ENCODE peak calls at places on chromosome 13, in four cellular contexts. K is WTC11, Y is K562, H is HepG2. V is an unnamed sample.

GRCh38 chr13:101291647-101292515 is 124.4 kb downstream of the NALCN start:
- DNase-seq in H (no peak), Y (no peak), K (no peak), V (no peak)

GRCh38 chr13:25064396-25064795 is 31.5 kb upstream of the PABPC3 start:
- DNase-seq in H (no peak), K (no peak), Y (no peak), V (no peak)

GRCh38 chr13:24161980-24162517 is 1.5 kb downstream of the SPATA13 start:
- DNase-seq in K (no peak), Y (no peak), H (no peak), V (no peak)

GRCh38 chr13:79349011-79349410 is 57.0 kb downstream of the RBM26 start:
- DNase-seq in H (no peak), K (no peak), Y (no peak), V (no peak)

GRCh38 chr13:107192289-107192688 is 624.4 kb upstream of the ARGLU1 start:
- DNase-seq in H (peak), K (no peak), Y (no peak), V (no peak)

GRCh38 chr13:31670831-31671617 is 68.3 kb upstream of the RXFP2 start:
- DNase-seq in K (no peak), H (no peak), Y (no peak), V (no peak)

GRCh38 chr13:40984670-40985366 is 34.3 kb downstream of the ELF1 start:
- DNase-seq in K (no peak), Y (no peak), H (no peak), V (no peak)

GRCh38 chr13:55583953-55584593 is 1556.6 kb upstream of the PRR20A start:
- DNase-seq in Y (no peak), H (no peak), K (no peak), V (no peak)

GRCh38 chr13:67281476-67281875 is 51.3 kb upstream of the PCDH9 start:
- DNase-seq in Y (no peak), K (no peak), H (no peak), V (no peak)

GRCh38 chr13:79799466-79799865 is 318.5 kb downstream of the NDFIP2 start:
- DNase-seq in Y (no peak), H (no peak), K (no peak), V (no peak)

GRCh38 chr13:102814025-102814607 is 15.2 kb downstream of the BIVM start:
- DNase-seq in Y (no peak), K (no peak), H (no peak), V (no peak)

GRCh38 chr13:62613819-62614218 is 1198.2 kb upstream of the PCDH20 start:
- DNase-seq in H (no peak), K (no peak), Y (no peak), V (no peak)

GRCh38 chr13:99830931-99831330 is 140.6 kb downstream of the ZIC5 start:
- DNase-seq in Y (no peak), H (no peak), K (peak), V (peak)

GRCh38 chr13:110329258-110329657 is 22.2 kb downstream of the COL4A2 start:
- DNase-seq in Y (no peak), H (no peak), K (no peak), V (no peak)

GRCh38 chr13:95296326-95296939 is 4.8 kb downstream of the ABCC4 start:
- DNase-seq in Y (no peak), K (peak), H (peak), V (peak)

GRCh38 chr13:42174344-42175162 is 97.4 kb upstream of the AKAP11 start:
- DNase-seq in Y (peak), K (no peak), H (no peak), V (no peak)

GRCh38 chr13:80337011-80337688 is 3.8 kb downstream of the SPRY2 start:
- DNase-seq in H (no peak), K (no peak), Y (no peak), V (no peak)

DNA sequence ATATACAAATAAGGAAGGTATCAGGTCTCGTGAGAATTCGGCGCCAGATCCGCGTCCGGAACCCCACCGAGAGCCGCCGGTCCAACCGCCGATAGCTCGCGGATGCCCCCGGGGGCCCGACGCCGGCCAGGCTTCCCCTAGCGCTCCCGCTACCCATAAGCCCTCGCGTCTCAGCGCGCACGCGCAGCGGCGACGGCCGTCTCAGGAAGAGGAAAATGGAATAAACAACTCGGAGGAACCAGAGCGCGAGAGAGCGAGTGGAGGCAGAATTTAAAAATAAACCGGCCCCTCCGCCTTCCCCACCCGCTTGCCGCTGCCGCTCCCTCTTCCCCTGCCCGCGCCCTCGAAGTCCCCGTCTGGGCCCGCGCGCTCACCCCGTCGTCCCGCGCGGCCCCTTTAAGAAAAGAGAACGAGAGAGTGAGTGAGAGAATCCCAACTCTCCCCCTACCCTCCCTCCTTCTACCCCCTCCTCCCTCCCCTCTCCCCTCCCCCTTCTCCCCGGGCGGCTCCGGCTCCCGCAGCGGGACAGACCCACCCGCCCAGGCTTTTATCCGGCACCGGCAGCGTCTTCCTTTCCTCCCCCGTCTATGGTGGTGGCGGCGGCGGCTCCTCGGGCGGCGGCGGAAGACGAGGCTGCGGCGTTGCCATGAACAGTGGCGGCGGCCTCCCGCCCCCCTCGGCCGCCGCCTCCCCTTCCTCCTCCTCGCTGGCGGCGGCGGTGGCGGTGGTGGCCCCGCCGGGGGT is at the start of gene PAN3:
- DNase-seq in H (peak), K (peak), Y (peak), V (peak)
- TF ChIP-seq ELF4 in H (no peak), K (no peak), Y (no peak), V (no peak)

GRCh38 chr13:113747291-113747833 is 11.7 kb upstream of the TMEM255B start:
- DNase-seq in Y (no peak), H (no peak), K (no peak), V (no peak)

GRCh38 chr13:113745059-113745458 is 14.0 kb upstream of the TMEM255B start:
- DNase-seq in H (no peak), Y (no peak), K (no peak), V (no peak)

GRCh38 chr13:113746671-113747070 is 12.4 kb upstream of the TMEM255B start:
- DNase-seq in Y (no peak), H (no peak), K (no peak), V (no peak)

GRCh38 chr13:113744197-113745000 is 14.6 kb upstream of the TMEM255B start:
- DNase-seq in H (no peak), K (no peak), Y (no peak), V (no peak)

DNA sequence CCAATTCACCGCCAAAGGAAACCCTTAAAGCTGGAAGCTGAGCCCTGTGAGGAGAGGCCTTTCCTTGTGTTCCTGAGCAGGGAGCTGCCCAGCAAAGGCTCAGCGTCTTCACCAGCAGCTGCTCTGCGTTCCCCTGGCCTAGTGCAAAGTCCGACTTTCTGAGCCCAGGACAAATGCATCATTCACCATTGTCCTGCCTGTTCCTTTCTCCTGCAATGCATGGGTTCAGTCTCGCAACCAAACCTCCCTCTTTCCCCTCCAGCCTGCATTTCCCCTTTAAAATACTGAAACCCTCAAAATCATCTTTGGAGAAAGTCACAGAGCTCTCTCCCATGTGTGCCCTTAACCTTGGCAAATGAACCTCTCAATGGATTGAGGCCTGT is 12.9 kb upstream of the TMEM255B start:
- DNase-seq in K (no peak), Y (no peak), H (peak), V (no peak)
- TF ChIP-seq SP1 in K (no peak), Y (no peak), H (no peak), V (no peak)

GRCh38 chr13:20274466-20274865 is 42.3 kb upstream of the GJB6 start:
- DNase-seq in K (no peak), Y (no peak), H (no peak), V (no peak)
- TF ChIP-seq ELF4 in K (no peak), Y (no peak), H (no peak), V (no peak)

GRCh38 chr13:76848596-76848995 is 37.6 kb downstream of the KCTD12 start:
- DNase-seq in Y (no peak), H (no peak), K (no peak), V (no peak)
- TF ChIP-seq SP1 in Y (no peak), H (no peak), K (no peak), V (no peak)

GRCh38 chr13:91042870-91043269 is 304.6 kb upstream of the MIR17HG start:
- DNase-seq in K (no peak), H (no peak), Y (no peak), V (no peak)

GRCh38 chr13:91046715-91047327 is 300.7 kb upstream of the MIR17HG start:
- DNase-seq in K (no peak), Y (no peak), H (no peak), V (peak)

DNA sequence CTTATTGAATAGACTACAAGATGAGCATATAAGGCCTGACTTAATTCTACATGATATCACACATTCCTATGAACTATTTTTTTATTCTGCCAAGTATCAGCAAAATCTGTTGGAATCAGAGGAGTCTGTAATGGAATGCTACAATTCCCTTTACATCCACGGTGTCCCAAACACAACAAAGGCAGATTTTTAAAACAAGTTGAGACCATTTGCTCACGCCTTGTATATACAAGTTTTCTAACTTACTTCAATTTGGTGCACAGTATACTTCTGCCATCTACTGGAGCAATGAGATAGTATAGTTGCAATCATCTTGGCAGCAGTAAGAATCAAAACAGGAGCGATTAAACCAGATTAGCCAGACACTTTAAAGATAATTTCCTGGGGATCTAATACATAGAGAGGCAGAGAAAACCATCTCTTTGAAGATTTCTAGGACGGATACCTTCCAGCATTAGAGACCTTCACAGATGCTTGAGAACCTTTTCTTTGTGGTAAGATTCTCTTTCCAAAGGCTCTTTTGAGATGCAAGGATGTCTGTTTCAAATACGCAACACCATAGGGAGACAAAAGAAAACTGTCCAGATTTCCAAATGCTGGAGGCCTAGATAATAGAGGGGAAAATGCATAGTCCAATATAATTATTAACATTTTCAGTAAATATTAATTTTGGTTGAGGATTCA is 302.0 kb upstream of the MIR17HG start:
- DNase-seq in H (no peak), Y (peak), K (no peak), V (peak)
- TF ChIP-seq ELF4 in H (no peak), Y (no peak), K (no peak), V (no peak)

GRCh38 chr13:38538412-38538811 is 148.5 kb upstream of the FREM2 start:
- DNase-seq in Y (no peak), H (no peak), K (no peak), V (no peak)

GRCh38 chr13:38537026-38537425 is 149.9 kb upstream of the FREM2 start:
- DNase-seq in H (no peak), K (no peak), Y (no peak), V (no peak)

GRCh38 chr13:38539632-38540031 is 147.2 kb upstream of the FREM2 start:
- DNase-seq in Y (no peak), K (no peak), H (no peak), V (no peak)

GRCh38 chr13:38530492-38530891 is 156.4 kb upstream of the FREM2 start:
- DNase-seq in K (no peak), H (no peak), Y (no peak), V (no peak)

GRCh38 chr13:38535271-38535670 is 151.6 kb upstream of the FREM2 start:
- DNase-seq in K (no peak), Y (no peak), H (no peak), V (no peak)
- TF ChIP-seq SP1 in K (no peak), Y (no peak), H (no peak), V (no peak)

GRCh38 chr13:30108216-30108912 is 199.0 kb downstream of the KATNAL1 start:
- DNase-seq in K (no peak), Y (no peak), H (no peak), V (no peak)
- TF ChIP-seq ELF4 in K (no peak), Y (no peak), H (no peak), V (no peak)

GRCh38 chr13:21971662-21972635 is 301.1 kb downstream of the FGF9 start:
- DNase-seq in H (no peak), Y (no peak), K (no peak), V (no peak)

GRCh38 chr13:21973437-21974125 is 302.7 kb downstream of the FGF9 start:
- DNase-seq in Y (no peak), H (no peak), K (no peak), V (no peak)

GRCh38 chr13:21976159-21976558 is 305.3 kb downstream of the FGF9 start:
- DNase-seq in K (no peak), Y (no peak), H (no peak), V (no peak)

GRCh38 chr13:21970918-21971317 is 300.0 kb downstream of the FGF9 start:
- DNase-seq in Y (no peak), K (no peak), H (no peak), V (no peak)

DNA sequence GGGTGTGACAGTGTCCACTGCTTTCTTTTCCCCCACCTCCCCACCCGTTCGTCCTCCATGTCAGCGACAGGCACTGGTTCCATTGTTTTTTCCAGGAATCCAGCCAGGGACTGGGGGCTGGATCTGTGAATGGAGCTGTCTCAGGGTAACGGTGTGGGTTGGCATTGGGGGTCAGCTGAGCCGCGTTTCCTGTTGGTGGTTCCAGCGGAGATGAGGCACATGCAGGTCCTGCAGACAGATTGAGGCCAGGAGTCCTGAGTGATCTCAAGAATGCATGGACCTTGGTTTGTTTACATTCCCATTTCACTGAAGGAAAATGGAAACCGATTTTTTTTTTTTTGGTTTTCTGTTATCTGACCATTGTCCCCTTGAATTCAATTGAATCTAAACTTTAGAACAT is 303.9 kb downstream of the FGF9 start:
- DNase-seq in K (no peak), H (no peak), Y (no peak), V (no peak)
- TF ChIP-seq SP1 in K (no peak), H (no peak), Y (no peak), V (no peak)

DNA sequence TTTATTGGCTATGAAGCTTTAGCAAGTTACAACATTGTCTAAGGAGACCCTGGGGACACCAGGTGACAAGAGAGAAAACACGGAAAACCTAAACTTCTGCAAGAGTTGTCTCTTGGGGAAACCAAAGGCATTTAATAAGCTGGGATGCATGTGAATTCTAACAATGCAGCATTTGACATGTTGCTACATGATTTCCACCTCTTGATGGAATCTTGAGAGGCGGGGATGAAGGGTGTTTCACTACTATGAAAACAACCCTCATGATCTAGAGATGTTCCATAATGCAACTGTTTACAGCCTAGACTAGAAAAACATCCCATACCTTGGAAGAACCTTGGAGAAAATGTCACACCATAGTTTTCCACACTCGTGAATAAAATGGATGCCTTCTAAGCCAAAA is 164.5 kb downstream of the TNFSF13B start:
- DNase-seq in H (no peak), Y (no peak), K (no peak), V (no peak)
- TF ChIP-seq ELF4 in H (no peak), Y (no peak), K (no peak), V (no peak)

GRCh38 chr13:35448465-35448864 is 28.0 kb downstream of the MAB21L1 start:
- DNase-seq in Y (no peak), H (no peak), K (no peak), V (no peak)
- TF ChIP-seq SP1 in Y (no peak), H (no peak), K (no peak), V (no peak)

V was measured in HEK293T.